ENCODE peak calls at places on chromosome 20, in seven cellular contexts. F is naive thymus-derived CD4-positive, alpha-beta T cell; B is thoracic aorta; G is astrocyte; D is H1; Y is A549; W is heart left ventricle. N is an unnamed sample.

GRCh38 chr20:16647875-16648597 is 74.8 kb upstream of the KIF16B start:
- DNase-seq in W (no peak), G (no peak), B (no peak), F (no peak), D (no peak), Y (no peak), N (no peak)

GRCh38 chr20:62624325-62624690 is 18.0 kb upstream of the SLCO4A1 start:
- DNase-seq in B (no peak), F (no peak), Y (no peak), G (no peak), D (no peak), W (no peak), N (no peak)

GRCh38 chr20:64161595-64162238 is 2.5 kb upstream of the MYT1 start:
- DNase-seq in W (peak), G (peak), B (no peak), D (peak), Y (peak), F (no peak), N (peak)

GRCh38 chr20:62710886-62711702 is 2.5 kb downstream of the NTSR1 start:
- DNase-seq in D (no peak), W (no peak), F (no peak), B (no peak), Y (peak), G (no peak), N (no peak)

GRCh38 chr20:48298851-48299484 is 513.7 kb upstream of the SULF2 start:
- DNase-seq in G (peak), F (no peak), Y (peak), W (peak), B (no peak), D (no peak), N (peak)

GRCh38 chr20:7770578-7770977 is 169.7 kb downstream of the HAO1 start:
- DNase-seq in D (no peak), G (peak), B (no peak), W (peak), Y (no peak), F (no peak), N (peak)

GRCh38 chr20:62020935-62021701 is 44.6 kb downstream of the TAF4 start:
- DNase-seq in Y (no peak), D (no peak), G (peak), B (no peak), F (no peak), W (peak), N (peak)

GRCh38 chr20:23415958-23416583 is 5.2 kb downstream of the NAPB start:
- DNase-seq in Y (no peak), W (no peak), G (peak), D (no peak), F (no peak), B (no peak), N (peak)

GRCh38 chr20:10093087-10093591 is 58.4 kb downstream of the ANKEF1 start:
- DNase-seq in B (no peak), G (peak), W (no peak), D (no peak), F (no peak), Y (peak), N (peak)

GRCh38 chr20:20412750-20413149 is 44.8 kb downstream of the INSM1 start:
- DNase-seq in G (peak), D (no peak), F (no peak), W (no peak), B (no peak), Y (no peak), N (no peak)

GRCh38 chr20:64211874-64212658 is 43.5 kb upstream of the PCMTD2 start:
- DNase-seq in G (no peak), B (no peak), F (no peak), D (no peak), W (no peak), Y (no peak), N (no peak)

GRCh38 chr20:12528591-12529041 is 480.2 kb upstream of the SPTLC3 start:
- DNase-seq in F (no peak), Y (no peak), G (no peak), D (no peak), B (no peak), W (no peak), N (no peak)

GRCh38 chr20:19783966-19784401 is 25.9 kb downstream of the RIN2 start:
- DNase-seq in D (no peak), Y (no peak), F (no peak), B (no peak), W (peak), G (peak), N (peak)

GRCh38 chr20:1881240-1881835 is 13.9 kb upstream of the SIRPA start:
- DNase-seq in Y (no peak), W (no peak), G (no peak), D (no peak), F (no peak), B (no peak), N (no peak)

GRCh38 chr20:56689318-56689717 is 60.2 kb downstream of the TFAP2C start:
- DNase-seq in F (no peak), D (no peak), B (no peak), W (no peak), G (peak), Y (no peak), N (peak)

GRCh38 chr20:62433655-62434054 is 6.3 kb upstream of the RBBP8NL start:
- DNase-seq in D (no peak), B (no peak), Y (no peak), W (no peak), G (no peak), F (no peak), N (no peak)

GRCh38 chr20:16115891-16116577 is 457.2 kb downstream of the KIF16B start:
- DNase-seq in W (no peak), D (no peak), Y (no peak), G (no peak), F (no peak), B (no peak), N (no peak)

GRCh38 chr20:16621435-16622141 is 48.3 kb upstream of the KIF16B start:
- DNase-seq in B (no peak), D (no peak), G (no peak), F (no peak), Y (no peak), W (no peak), N (no peak)

GRCh38 chr20:48904566-48905321 is 16.8 kb upstream of the ARFGEF2 start:
- DNase-seq in Y (peak), F (peak), W (peak), B (no peak), D (no peak), G (peak), N (peak)

GRCh38 chr20:528923-529594 is 14.5 kb downstream of the CSNK2A1 start:
- DNase-seq in G (peak), B (no peak), W (no peak), D (no peak), Y (peak), F (no peak), N (peak)

GRCh38 chr20:48921883-48922867 is 664 bp downstream of the ARFGEF2 start:
- DNase-seq in B (no peak), W (peak), F (peak), D (no peak), G (peak), Y (peak), N (peak)

GRCh38 chr20:62815066-62815991 is 1.5 kb upstream of the COL9A3 start:
- DNase-seq in G (peak), Y (no peak), B (no peak), F (no peak), D (peak), W (no peak), N (no peak)

GRCh38 chr20:40506567-40506966 is 182.5 kb downstream of the MAFB start:
- DNase-seq in F (no peak), B (peak), Y (peak), D (no peak), G (peak), W (peak), N (peak)

GRCh38 chr20:34220581-34220980 is 20.6 kb upstream of the ASIP start:
- DNase-seq in W (no peak), D (no peak), Y (no peak), G (peak), B (no peak), F (no peak), N (peak)

GRCh38 chr20:34216382-34216742 is 24.9 kb upstream of the ASIP start:
- DNase-seq in G (no peak), B (no peak), Y (no peak), D (no peak), F (no peak), W (no peak), N (no peak)

GRCh38 chr20:34213213-34213612 is 28.0 kb upstream of the ASIP start:
- DNase-seq in D (no peak), B (no peak), W (no peak), Y (no peak), G (no peak), F (no peak), N (no peak)

GRCh38 chr20:34211591-34211990 is 29.6 kb upstream of the ASIP start:
- DNase-seq in D (no peak), F (no peak), G (no peak), W (no peak), B (no peak), Y (no peak), N (no peak)

GRCh38 chr20:34215711-34216381 is 25.4 kb upstream of the ASIP start:
- DNase-seq in B (peak), G (peak), Y (peak), F (no peak), W (peak), D (peak), N (peak)
- H3K4me3 ChIP-seq in B (peak), G (peak), Y (peak), F (no peak), W (no peak), D (peak), N (peak)

GRCh38 chr20:53298260-53298659 is 295.4 kb downstream of the ZNF217 start:
- DNase-seq in W (no peak), D (no peak), G (no peak), F (no peak), Y (no peak), B (no peak), N (no peak)

GRCh38 chr20:53298900-53299299 is 294.7 kb downstream of the ZNF217 start:
- DNase-seq in G (no peak), D (no peak), Y (no peak), B (no peak), W (no peak), F (no peak), N (no peak)

GRCh38 chr20:53302695-53303094 is 290.9 kb downstream of the ZNF217 start:
- DNase-seq in W (no peak), G (no peak), B (no peak), Y (no peak), F (no peak), D (no peak), N (no peak)

GRCh38 chr20:53304146-53304545 is 289.5 kb downstream of the ZNF217 start:
- DNase-seq in F (no peak), G (no peak), B (no peak), D (no peak), W (no peak), Y (no peak), N (no peak)

DNA sequence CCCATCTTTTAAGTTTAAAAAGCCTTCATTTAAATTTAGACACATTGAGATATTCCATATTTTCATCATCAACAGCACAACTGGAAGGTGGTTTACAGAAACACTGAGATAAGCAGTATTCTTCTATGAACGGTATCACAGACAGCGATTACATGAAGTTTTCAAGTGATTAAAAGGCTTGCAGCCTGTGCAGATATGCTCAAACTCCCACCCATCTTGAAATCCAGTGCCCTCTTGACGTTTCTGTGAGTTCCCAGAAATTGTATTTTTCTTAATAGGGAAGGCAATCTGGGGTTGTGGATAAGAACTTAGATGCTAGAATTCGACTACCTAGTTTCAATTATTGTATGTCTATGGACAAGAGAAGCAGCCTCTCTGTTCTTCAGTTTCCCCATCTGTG is 290.3 kb downstream of the ZNF217 start:
- DNase-seq in Y (no peak), D (no peak), G (no peak), F (no peak), W (no peak), B (no peak), N (no peak)
- H3K4me3 ChIP-seq in Y (no peak), D (no peak), G (no peak), F (no peak), W (no peak), B (no peak), N (no peak)

DNA sequence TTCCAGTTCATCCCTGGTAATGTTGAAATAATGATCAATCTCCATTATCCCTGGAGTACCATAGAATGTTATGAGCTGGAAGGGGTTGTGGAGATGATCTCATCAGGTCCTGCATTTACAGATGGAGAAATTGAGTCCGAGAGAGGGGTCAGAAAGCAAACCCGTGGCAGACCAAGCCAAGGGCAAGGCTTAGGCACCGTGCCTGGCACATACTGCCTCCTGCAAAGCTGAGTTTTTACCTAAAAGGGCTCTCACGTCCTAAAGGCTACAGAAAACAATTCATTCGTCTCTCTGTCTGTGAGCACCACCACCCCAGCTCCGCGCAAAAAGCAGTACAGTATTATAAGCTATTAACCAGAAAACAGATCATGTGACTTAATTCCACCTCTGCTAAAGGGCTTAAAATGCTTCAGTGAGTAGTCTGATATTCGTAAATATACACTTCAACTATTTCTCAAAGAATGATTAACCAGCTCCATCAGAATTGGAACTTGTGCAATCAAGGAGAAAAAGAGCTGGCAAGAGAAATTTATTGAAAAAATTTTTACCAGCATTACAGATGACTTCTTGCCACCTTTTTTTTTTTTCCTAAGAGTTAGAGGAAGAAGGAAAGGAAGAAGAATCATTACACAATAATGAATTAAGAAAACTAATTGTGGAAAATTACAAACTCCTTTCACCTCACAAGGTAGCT is 3.4 kb upstream of the PARD6B start:
- DNase-seq in G (no peak), W (no peak), B (no peak), Y (no peak), F (no peak), D (no peak), N (no peak)
- H3K4me3 ChIP-seq in G (no peak), W (no peak), B (no peak), Y (no peak), F (no peak), D (no peak), N (no peak)

GRCh38 chr20:44448753-44449546 is 26.7 kb upstream of the TTPAL start:
- DNase-seq in D (peak), F (no peak), G (no peak), B (no peak), W (no peak), Y (no peak), N (no peak)
- H3K4me3 ChIP-seq in D (no peak), F (no peak), G (no peak), B (no peak), W (no peak), Y (no peak), N (no peak)

GRCh38 chr20:51935003-51935358 is 132.7 kb upstream of the SALL4 start:
- DNase-seq in B (no peak), W (no peak), D (no peak), Y (no peak), G (no peak), F (no peak), N (no peak)
- H3K4me3 ChIP-seq in B (no peak), W (no peak), D (no peak), Y (no peak), G (no peak), F (no peak), N (no peak)

DNA sequence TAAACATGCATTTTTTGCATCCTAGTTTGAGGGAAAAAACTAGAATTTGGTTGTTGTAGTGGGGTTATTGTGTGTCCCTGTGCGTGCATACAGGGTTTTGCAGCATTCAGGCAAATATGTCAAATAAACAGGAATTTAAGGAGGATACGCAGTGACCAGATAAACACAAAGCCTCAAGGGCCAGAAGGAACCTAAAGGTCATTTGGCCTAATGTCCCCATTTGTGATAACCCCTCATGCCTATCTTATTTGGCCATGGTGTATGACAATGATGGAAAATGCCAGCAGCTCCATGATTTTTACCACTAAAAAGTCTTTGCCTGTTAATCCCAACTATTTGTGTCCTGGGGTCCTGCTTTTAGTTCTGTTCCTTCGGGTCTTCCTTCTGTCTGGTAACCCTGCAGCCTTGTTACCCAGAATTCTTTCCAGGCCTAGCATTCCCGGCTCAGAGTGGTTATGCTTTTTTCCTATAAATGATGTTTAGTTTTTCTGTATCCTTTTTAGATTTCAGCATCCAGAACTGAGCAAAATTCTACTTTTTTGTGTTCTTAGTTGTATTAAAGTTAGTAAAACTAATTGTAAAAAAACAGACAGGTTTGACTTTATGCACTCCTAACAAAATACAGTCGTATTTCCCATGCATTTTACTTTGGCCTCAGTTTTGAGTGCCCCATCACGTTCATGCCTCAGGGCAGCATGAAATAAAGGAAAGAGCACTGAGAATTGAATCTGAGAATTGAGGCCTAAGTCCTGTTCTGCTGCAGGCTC is 4.4 kb downstream of the STX16 start:
- DNase-seq in G (no peak), D (no peak), Y (no peak), B (no peak), F (no peak), W (no peak), N (no peak)
- H3K4me3 ChIP-seq in G (peak), D (no peak), Y (no peak), B (no peak), F (no peak), W (no peak), N (no peak)

GRCh38 chr20:33990075-33990474 is 3.6 kb upstream of the RALY start:
- DNase-seq in F (no peak), B (no peak), Y (no peak), G (no peak), D (no peak), W (no peak), N (no peak)

GRCh38 chr20:33992923-33993799 is 550 bp upstream of the RALY start:
- DNase-seq in W (peak), F (peak), Y (peak), D (peak), B (peak), G (peak), N (peak)

GRCh38 chr20:33993800-33994623 is at the start of gene RALY:
- DNase-seq in Y (peak), G (peak), D (peak), W (peak), F (peak), B (peak), N (peak)

GRCh38 chr20:33992145-33992922 is 1.4 kb upstream of the RALY start:
- DNase-seq in B (no peak), Y (peak), D (no peak), F (no peak), G (peak), W (no peak), N (peak)

GRCh38 chr20:33991498-33991897 is 2.2 kb upstream of the RALY start:
- DNase-seq in D (no peak), F (no peak), Y (no peak), B (no peak), W (no peak), G (no peak), N (no peak)
- H3K4me3 ChIP-seq in D (peak), F (no peak), Y (no peak), B (no peak), W (no peak), G (no peak), N (no peak)

GRCh38 chr20:50193169-50193850 is 2.7 kb downstream of the CEBPB start:
- DNase-seq in W (no peak), D (no peak), F (no peak), B (no peak), G (peak), Y (no peak), N (peak)
- H3K4me3 ChIP-seq in W (peak), D (peak), F (peak), B (peak), G (peak), Y (peak), N (peak)

DNA sequence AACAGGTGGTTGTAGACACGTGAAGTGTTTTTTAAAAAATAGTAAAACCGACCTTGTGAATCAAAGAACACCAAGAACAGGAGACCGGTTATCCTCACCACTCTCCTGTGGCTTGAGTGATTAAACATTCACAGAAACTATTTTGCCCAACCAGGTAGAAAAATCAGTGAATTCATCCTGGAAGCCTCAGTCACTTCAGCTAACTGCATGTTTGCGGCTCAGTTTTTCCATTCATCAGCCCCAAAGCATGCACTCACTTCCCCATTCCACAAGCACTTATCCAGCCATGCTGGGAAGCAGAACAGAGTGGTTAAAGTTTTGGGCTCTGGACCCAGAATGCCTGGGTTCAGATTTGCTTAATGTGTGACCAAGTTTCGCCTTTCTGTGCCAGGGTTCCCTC is 2.4 kb downstream of the LRRN4 start:
- DNase-seq in W (no peak), B (no peak), D (no peak), F (no peak), Y (no peak), G (peak), N (peak)
- H3K4me3 ChIP-seq in W (no peak), B (peak), D (peak), F (no peak), Y (no peak), G (peak), N (peak)

DNA sequence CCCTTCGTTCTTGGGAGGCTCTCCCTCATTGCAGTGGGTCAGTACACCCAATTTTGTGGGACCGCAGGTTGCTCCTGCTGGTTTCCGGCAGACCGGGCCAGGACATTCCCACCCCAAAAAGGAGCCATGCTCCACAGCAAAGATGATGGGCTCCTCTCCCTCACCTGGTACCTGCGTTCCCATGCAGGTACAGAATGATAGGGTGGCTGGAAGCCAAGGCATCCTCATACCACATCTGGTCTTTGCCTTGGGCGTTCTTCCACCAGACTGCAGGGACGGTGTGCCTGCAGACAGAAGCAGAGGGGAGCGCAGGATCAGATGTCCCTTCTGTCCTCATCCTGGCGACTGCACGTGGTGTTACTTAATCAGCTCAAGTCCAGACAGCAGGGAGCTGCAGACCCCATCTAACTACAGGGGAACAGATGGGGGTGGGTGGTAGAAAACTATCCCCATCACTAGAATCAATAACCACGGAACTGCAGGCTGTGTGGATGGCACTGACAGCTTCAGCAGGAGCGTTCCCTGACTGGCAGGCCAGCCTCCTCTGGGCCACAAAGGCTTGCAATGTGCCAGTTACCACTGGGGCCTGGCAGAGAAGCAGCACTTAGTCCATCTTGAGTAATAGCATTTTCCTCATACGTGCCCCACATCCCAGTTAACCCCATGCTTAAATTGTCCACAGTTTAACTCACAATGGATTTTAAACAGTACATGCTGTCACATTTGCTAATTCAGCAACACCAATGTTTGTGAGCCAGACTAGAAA is 70.4 kb downstream of the ABHD12 start:
- DNase-seq in B (no peak), W (no peak), G (no peak), F (no peak), D (no peak), Y (no peak), N (no peak)
- H3K4me3 ChIP-seq in B (no peak), W (no peak), G (no peak), F (no peak), D (no peak), Y (no peak), N (no peak)